ENCODE peak calls at places on chromosomes 13 and 19, in six cellular contexts. V is GM12892, R is GM12878, T is HepG2, D is K562, K is H1. Y is an unnamed sample.
A peak's percentile ranks its signal among the peaks of the same experiment; 100 is the strongest.

GRCh38 chr13:73142091-73142490 is 83.3 kb downstream of the KLF5 start:
- DNase-seq in V (no peak), R (no peak), T (no peak), D (no peak), K (no peak), Y (no peak)

GRCh38 chr13:51258612-51259358 is 36.6 kb downstream of the FAM124A start:
- DNase-seq in V (no peak), R (no peak), T (no peak), D (no peak), K (peak; percentile 44), Y (no peak)

GRCh38 chr19:42140125-42140754 is 8.0 kb upstream of the POU2F2 start:
- DNase-seq in V (no peak), R (no peak), T (peak; percentile 31), D (peak; percentile 74), K (peak; percentile 91), Y (no peak)

GRCh38 chr13:94707400-94708021 is 4.8 kb downstream of the SOX21 start:
- DNase-seq in V (no peak), R (no peak), T (no peak), D (no peak), K (peak; percentile 79), Y (no peak)

GRCh38 chr13:97215325-97215724 is 6.8 kb upstream of the MBNL2 start:
- DNase-seq in V (no peak), R (no peak), T (no peak), D (no peak), K (no peak), Y (no peak)

GRCh38 chr19:16497042-16497441 is 848 bp downstream of the C19orf44 start:
- DNase-seq in V (no peak), R (no peak), T (no peak), D (peak; percentile 47), K (no peak), Y (no peak)

GRCh38 chr19:34502582-34503545 is 21.3 kb downstream of the WTIP start:
- DNase-seq in V (no peak), R (no peak), T (no peak), D (no peak), K (peak; percentile 37), Y (no peak)

GRCh38 chr19:29001922-29002247 is 211.1 kb downstream of the UQCRFS1 start:
- DNase-seq in V (no peak), R (no peak), T (no peak), D (no peak), K (no peak), Y (no peak)

GRCh38 chr19:32691952-32692726 is 518 bp downstream of the NUDT19 start:
- DNase-seq in V (peak; percentile 50), R (no peak), T (no peak), D (peak; percentile 76), K (peak; percentile 72), Y (peak; percentile 46)

GRCh38 chr19:2569596-2570465 is 93.9 kb downstream of the GADD45B start:
- DNase-seq in V (no peak), R (no peak), T (no peak), D (no peak), K (no peak), Y (no peak)

GRCh38 chr13:21124853-21125252 is 51.5 kb downstream of the SKA3 start:
- DNase-seq in V (no peak), R (no peak), T (peak; percentile 60), D (no peak), K (no peak), Y (no peak)

GRCh38 chr19:40813182-40813581 is 14.2 kb downstream of the EGLN2 start:
- DNase-seq in V (no peak), R (no peak), T (no peak), D (no peak), K (no peak), Y (no peak)

GRCh38 chr13:53144826-53145225 is 116.2 kb downstream of the OLFM4 start:
- DNase-seq in V (no peak), R (no peak), T (no peak), D (no peak), K (no peak), Y (no peak)

GRCh38 chr13:76948139-76948538 is at the start of gene ACOD1:
- DNase-seq in V (no peak), R (no peak), T (no peak), D (no peak), K (no peak), Y (no peak)

GRCh38 chr19:41876847-41877489 is at the start of gene CD79A:
- DNase-seq in V (peak; percentile 71), R (peak; percentile 92), T (no peak), D (no peak), K (peak; percentile 45), Y (no peak)

GRCh38 chr13:99981115-99982020 is at the start of gene ZIC2:
- DNase-seq in V (no peak), R (no peak), T (no peak), D (peak; percentile 81), K (peak; percentile 83), Y (no peak)

GRCh38 chr13:73954808-73955207 is 179.4 kb downstream of the KLF12 start:
- DNase-seq in V (no peak), R (no peak), T (no peak), D (no peak), K (no peak), Y (no peak)

GRCh38 chr19:17873661-17874422 is 2.1 kb downstream of the SLC5A5 start:
- DNase-seq in V (peak; percentile 88), R (no peak), T (no peak), D (peak; percentile 87), K (peak; percentile 91), Y (peak; percentile 90)

GRCh38 chr13:78595819-78596700 is 7.3 kb downstream of the POU4F1 start:
- DNase-seq in V (peak; percentile 42), R (no peak), T (peak; percentile 12), D (no peak), K (peak; percentile 85), Y (no peak)

GRCh38 chr13:30341815-30342570 is 34.6 kb upstream of the KATNAL1 start:
- DNase-seq in V (no peak), R (no peak), T (no peak), D (no peak), K (no peak), Y (no peak)
- TF ChIP-seq TAF1 in V (no peak), R (no peak), T (no peak), D (no peak), K (no peak), Y (no peak)

GRCh38 chr13:24203726-24204295 is 43.3 kb downstream of the SPATA13 start:
- DNase-seq in V (no peak), R (no peak), T (no peak), D (no peak), K (no peak), Y (peak; percentile 24)
- TF ChIP-seq POLR2A in V (no peak), R (no peak), T (no peak), D (no peak), K (no peak), Y (no peak)

GRCh38 chr13:110226051-110226562 is 80.8 kb downstream of the COL4A1 start:
- DNase-seq in V (no peak), R (no peak), T (no peak), D (no peak), K (no peak), Y (no peak)
- TF ChIP-seq POLR2AphosphoS5 in V (no peak), R (no peak), T (no peak), D (no peak), K (no peak), Y (no peak)

DNA sequence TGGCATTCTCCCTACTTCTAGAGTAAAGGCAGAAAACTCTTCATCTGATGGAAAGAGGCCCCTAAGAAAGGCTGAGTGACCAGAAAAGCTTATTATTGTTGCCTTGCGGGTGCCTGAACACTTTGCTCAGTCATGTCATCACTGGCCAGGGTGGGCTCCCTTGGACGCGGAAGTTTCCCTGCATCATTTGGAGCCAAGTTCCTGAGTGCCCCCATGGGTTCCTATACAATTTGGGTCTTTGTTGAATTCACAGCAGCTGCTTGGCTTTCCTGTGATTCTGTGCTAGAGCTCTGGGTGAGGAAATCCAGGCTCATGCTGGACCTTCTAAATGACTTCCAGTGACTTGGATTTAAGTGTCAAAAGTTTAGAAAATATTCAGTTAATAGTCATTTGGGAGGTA is 232.9 kb downstream of the LHFPL6 start:
- DNase-seq in V (no peak), R (no peak), T (no peak), D (no peak), K (no peak), Y (no peak)
- TF ChIP-seq TAF1 in V (no peak), R (no peak), T (no peak), D (no peak), K (no peak), Y (no peak)

GRCh38 chr19:55116232-55117062 is 990 bp downstream of the PPP1R12C start:
- DNase-seq in V (no peak), R (no peak), T (peak; percentile 9), D (peak; percentile 69), K (peak; percentile 59), Y (peak; percentile 63)
- TF ChIP-seq POLR2A in V (peak; percentile 43), R (peak; percentile 36), T (no peak), D (no peak), K (no peak), Y (no peak)

GRCh38 chr13:50079278-50080157 is 64.3 kb downstream of the KCNRG start:
- DNase-seq in V (no peak), R (no peak), T (no peak), D (no peak), K (no peak), Y (no peak)

GRCh38 chr13:50078512-50079277 is 63.5 kb downstream of the KCNRG start:
- DNase-seq in V (no peak), R (no peak), T (no peak), D (no peak), K (no peak), Y (no peak)

GRCh38 chr13:50081106-50081898 is 66.1 kb downstream of the KCNRG start:
- DNase-seq in V (no peak), R (no peak), T (no peak), D (peak; percentile 60), K (peak; percentile 76), Y (peak; percentile 13)

GRCh38 chr13:50080856-50081105 is 65.5 kb downstream of the KCNRG start:
- DNase-seq in V (no peak), R (no peak), T (no peak), D (no peak), K (no peak), Y (no peak)

DNA sequence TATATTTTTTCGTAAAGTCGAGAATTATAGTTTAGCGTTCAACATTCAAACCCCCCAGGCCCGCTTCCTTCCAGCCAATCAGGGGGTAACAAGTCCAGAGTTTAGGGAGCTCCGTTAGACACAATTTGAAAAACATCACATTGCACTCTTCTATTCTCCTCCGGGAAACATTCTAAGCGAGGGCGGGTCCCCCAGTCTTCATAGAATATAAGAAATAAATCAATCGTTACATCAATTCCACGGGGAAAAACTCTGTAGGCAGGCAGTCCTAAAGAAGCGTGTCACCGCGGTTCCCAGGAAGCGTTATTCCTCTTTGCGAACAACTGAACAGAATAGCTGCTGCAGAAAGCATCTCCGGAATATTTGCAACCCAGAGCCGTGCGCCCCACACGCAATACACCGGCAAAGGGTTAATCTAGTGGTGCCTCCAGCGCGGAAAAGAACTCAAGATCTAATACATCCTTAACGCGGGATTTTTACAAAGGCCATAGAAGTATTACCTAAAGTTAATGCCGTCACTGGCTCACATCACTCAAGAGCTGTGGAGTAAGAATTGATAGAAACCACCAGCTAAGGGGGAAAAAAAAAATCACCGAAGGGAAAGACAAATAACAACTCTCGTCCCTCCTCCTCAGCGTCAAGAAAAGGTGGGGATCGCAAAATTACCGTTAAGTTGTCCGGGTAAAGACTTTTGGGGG is 65.1 kb downstream of the KCNRG start:
- DNase-seq in V (no peak), R (no peak), T (peak; percentile 23), D (peak; percentile 48), K (no peak), Y (no peak)
- TF ChIP-seq POLR2AphosphoS5 in V (no peak), R (no peak), T (no peak), D (no peak), K (no peak), Y (no peak)